ENCODE peak calls at places on chromosomes 4 and X, in four cellular contexts. Z is AG10803, N is GM18507, J is dorsolateral prefrontal cortex. E is an unnamed sample.

GRCh38 chrX:131394384-131394783 is 105.3 kb upstream of the IGSF1 start:
- DNase-seq in J (no peak), Z (no peak), N (no peak), E (no peak)

GRCh38 chr4:120994521-120994920 is 72.0 kb upstream of the PRDM5 start:
- DNase-seq in Z (no peak), N (no peak), J (no peak), E (no peak)

GRCh38 chr4:40827774-40828173 is 78.0 kb downstream of the NSUN7 start:
- DNase-seq in J (no peak), Z (no peak), N (no peak), E (no peak)

GRCh38 chr4:69830529-69831269 is 29.2 kb downstream of the SULT1E1 start:
- DNase-seq in N (no peak), J (no peak), Z (peak), E (peak)

GRCh38 chr4:15944895-15945294 is 6.4 kb upstream of the FGFBP1 start:
- DNase-seq in Z (no peak), J (no peak), N (no peak), E (no peak)

GRCh38 chr4:60611762-60612496 is 588.2 kb upstream of the ADGRL3 start:
- DNase-seq in N (no peak), J (no peak), Z (no peak), E (peak)

GRCh38 chrX:106963111-106963510 is 36.9 kb downstream of the MORC4 start:
- DNase-seq in N (no peak), Z (peak), J (no peak), E (no peak)

GRCh38 chr4:146051724-146052396 is 113.2 kb upstream of the ZNF827 start:
- DNase-seq in J (no peak), Z (peak), N (no peak), E (peak)

GRCh38 chrX:123217077-123217476 is 33.0 kb downstream of the GRIA3 start:
- DNase-seq in J (no peak), Z (peak), N (no peak), E (peak)

GRCh38 chrX:75118296-75118695 is 37.8 kb downstream of the ABCB7 start:
- DNase-seq in Z (peak), J (no peak), N (no peak), E (no peak)

GRCh38 chr4:155539746-155540145 is 126.9 kb upstream of the GUCY1A1 start:
- DNase-seq in N (no peak), Z (no peak), J (no peak), E (no peak)

GRCh38 chrX:105323951-105324350 is 103.5 kb upstream of the TEX13A start:
- DNase-seq in Z (no peak), J (no peak), N (no peak), E (peak)

GRCh38 chr4:48699470-48699869 is 80.6 kb downstream of the FRYL start:
- DNase-seq in N (no peak), J (no peak), Z (no peak), E (peak)

GRCh38 chr4:34046580-34046979 is 2197.7 kb downstream of the ARAP2 start:
- DNase-seq in Z (peak), J (no peak), N (no peak), E (peak)

GRCh38 chr4:159142254-159142653 is 39.4 kb downstream of the RAPGEF2 start:
- DNase-seq in N (no peak), Z (peak), J (no peak), E (peak)

GRCh38 chr4:168574581-168575295 is 77.9 kb downstream of the PALLD start:
- DNase-seq in N (no peak), Z (no peak), J (no peak), E (peak)

GRCh38 chr4:7808752-7809151 is 130.9 kb downstream of the AFAP1 start:
- DNase-seq in Z (peak), J (no peak), N (no peak), E (peak)

GRCh38 chr4:7298601-7299000 is 106.3 kb downstream of the SORCS2 start:
- DNase-seq in N (no peak), J (no peak), Z (no peak), E (no peak)

GRCh38 chr4:108636246-108636645 is 14.2 kb upstream of the OSTC start:
- DNase-seq in J (no peak), N (no peak), Z (peak), E (no peak)

GRCh38 chrX:13658602-13659001 is 5.7 kb downstream of the TCEANC start:
- DNase-seq in J (no peak), N (no peak), Z (peak), E (no peak)

GRCh38 chrX:146396409-146396808 is 413.2 kb upstream of the CXorf51B start:
- DNase-seq in Z (no peak), J (no peak), N (no peak), E (no peak)

GRCh38 chr4:79949186-79949585 is 123.8 kb downstream of the ANTXR2 start:
- DNase-seq in Z (no peak), J (no peak), N (no peak), E (no peak)

GRCh38 chr4:60013458-60013857 is 1186.7 kb upstream of the ADGRL3 start:
- DNase-seq in N (no peak), Z (no peak), J (no peak), E (no peak)

GRCh38 chr4:189313861-189314513 is 626.7 kb upstream of the FRG1 start:
- DNase-seq in N (no peak), Z (no peak), J (no peak), E (no peak)

GRCh38 chr4:81030617-81031388 is at the start of gene BMP3:
- DNase-seq in J (peak), N (no peak), Z (peak), E (peak)

E was measured in astrocyte.